ENCODE peak calls at places on chromosomes 11 and 22, in seven cellular contexts. Z, N, B, H, X, L and Q are unnamed samples. For H3K4me1, the result is how much of the 10 kb centered on the place peaks cover.

GRCh38 chr22:40721266-40721665 is 42.0 kb downstream of the MCHR1 start:
- DNase-seq in Z (peak), N (no peak), B (peak), H (no peak), X (no peak), L (no peak), Q (no peak)

GRCh38 chr11:76269247-76269646 is 62.9 kb upstream of the WNT11 start:
- DNase-seq in Z (peak), N (no peak), B (no peak), H (peak), X (no peak), L (no peak), Q (peak)

GRCh38 chr11:41659990-41660389 is 200.5 kb upstream of the LRRC4C start:
- DNase-seq in Z (peak), N (no peak), B (no peak), H (no peak), X (no peak), L (no peak), Q (no peak)

GRCh38 chr22:43174941-43175531 is 11.9 kb downstream of the TTLL12 start:
- DNase-seq in Z (no peak), N (no peak), B (no peak), H (no peak), X (no peak), L (peak), Q (peak)

GRCh38 chr11:60950933-60951610 is 904 bp downstream of the SLC15A3 start:
- DNase-seq in Z (no peak), N (no peak), B (peak), H (peak), X (peak), L (peak), Q (peak)

GRCh38 chr22:25970996-25971811 is 198.1 kb upstream of the SEZ6L start:
- DNase-seq in Z (no peak), N (no peak), B (peak), H (no peak), X (no peak), L (no peak), Q (no peak)

GRCh38 chr11:96337541-96338530 is 5.2 kb downstream of the MAML2 start:
- DNase-seq in Z (peak), N (no peak), B (no peak), H (no peak), X (peak), L (no peak), Q (no peak)

GRCh38 chr22:20531404-20532181 is 24.2 kb downstream of the MED15 start:
- DNase-seq in Z (no peak), N (peak), B (peak), H (peak), X (no peak), L (peak), Q (peak)

GRCh38 chr11:93623179-93623578 is 38.3 kb upstream of the CEP295 start:
- DNase-seq in Z (no peak), N (no peak), B (peak), H (no peak), X (no peak), L (no peak), Q (no peak)

GRCh38 chr11:19467904-19468303 is 227.2 kb upstream of the E2F8 start:
- DNase-seq in Z (no peak), N (no peak), B (no peak), H (no peak), X (no peak), L (no peak), Q (no peak)

GRCh38 chr11:90747057-90747456 is 524.2 kb upstream of the CHORDC1 start:
- DNase-seq in Z (no peak), N (no peak), B (no peak), H (no peak), X (no peak), L (no peak), Q (no peak)

DNA sequence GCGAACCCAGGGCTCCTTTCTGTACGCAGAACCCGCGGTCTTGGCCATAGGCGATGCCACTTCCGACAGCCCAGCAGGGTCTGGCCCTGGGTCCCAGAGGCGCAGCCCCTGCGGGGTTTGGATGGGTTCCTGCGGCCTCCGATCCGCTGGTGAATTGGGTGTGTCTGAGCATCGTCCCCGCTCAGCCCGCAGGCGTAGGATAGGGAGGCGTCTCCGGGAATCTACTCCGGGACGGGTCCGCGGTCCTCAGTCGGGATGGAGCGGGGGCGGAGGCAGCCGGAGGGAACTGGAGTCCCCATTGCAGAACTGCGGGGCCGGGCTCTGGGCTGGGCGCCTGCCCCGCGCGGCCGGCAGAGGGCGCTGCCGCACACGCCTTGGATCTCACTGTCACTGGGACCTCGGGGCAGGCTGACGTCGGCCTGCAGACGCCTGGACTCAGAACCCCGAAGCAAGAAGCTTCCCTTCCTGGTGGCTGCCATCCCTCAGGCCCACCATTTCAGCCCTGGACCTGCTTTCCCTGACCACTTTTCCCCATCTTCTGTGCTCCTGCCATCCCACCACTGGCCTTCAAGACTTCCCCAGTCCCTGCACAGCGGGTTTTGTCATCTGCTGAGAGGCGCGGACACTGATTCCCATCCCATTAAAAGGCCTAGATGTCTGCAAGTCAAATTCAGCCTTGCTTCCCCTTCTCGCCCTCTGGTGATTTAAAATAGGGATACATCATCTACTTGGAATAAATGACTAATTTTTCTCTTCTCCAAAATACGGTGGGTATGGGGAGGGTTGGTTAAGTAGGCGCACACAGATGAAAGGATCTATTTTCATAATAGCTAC is 38.3 kb upstream of the CREB3L1 start:
- DNase-seq in Z (peak), N (peak), B (peak), H (peak), X (peak), L (peak), Q (peak)
- H3K4me3 ChIP-seq in Z (no peak), N (peak), B (peak), H (peak), X (peak), L (peak), Q (peak)

GRCh38 chr11:1827931-1828330 is 6.9 kb upstream of the SYT8 start:
- DNase-seq in Z (no peak), N (peak), B (no peak), H (no peak), X (no peak), L (no peak), Q (peak)
- H3K4me1 ChIP-seq in Z (half or more), N (under half), B (under half), H (under half), X (under half), L (half or more), Q (under half)

GRCh38 chr11:8838248-8838647 is 72.7 kb upstream of the AKIP1 start:
- DNase-seq in Z (no peak), N (no peak), B (no peak), H (no peak), X (no peak), L (no peak), Q (no peak)
- H3K27ac ChIP-seq in Z (peak), N (no peak), B (no peak), H (no peak), X (no peak), L (peak), Q (peak)

GRCh38 chr11:72238040-72238450 is 5.9 kb downstream of the PHOX2A start:
- DNase-seq in Z (peak), N (peak), B (peak), H (no peak), X (peak), L (peak), Q (peak)
- H3K4me3 ChIP-seq in Z (no peak), N (no peak), B (no peak), H (no peak), X (no peak), L (no peak), Q (no peak)

GRCh38 chr11:17574799-17575144 is 27.7 kb downstream of the OTOG start:
- DNase-seq in Z (no peak), N (no peak), B (no peak), H (no peak), X (no peak), L (no peak), Q (no peak)
- H3K4me1 ChIP-seq in Z (under half), N (under half), B (under half), H (under half), X (under half), L (under half), Q (under half)

DNA sequence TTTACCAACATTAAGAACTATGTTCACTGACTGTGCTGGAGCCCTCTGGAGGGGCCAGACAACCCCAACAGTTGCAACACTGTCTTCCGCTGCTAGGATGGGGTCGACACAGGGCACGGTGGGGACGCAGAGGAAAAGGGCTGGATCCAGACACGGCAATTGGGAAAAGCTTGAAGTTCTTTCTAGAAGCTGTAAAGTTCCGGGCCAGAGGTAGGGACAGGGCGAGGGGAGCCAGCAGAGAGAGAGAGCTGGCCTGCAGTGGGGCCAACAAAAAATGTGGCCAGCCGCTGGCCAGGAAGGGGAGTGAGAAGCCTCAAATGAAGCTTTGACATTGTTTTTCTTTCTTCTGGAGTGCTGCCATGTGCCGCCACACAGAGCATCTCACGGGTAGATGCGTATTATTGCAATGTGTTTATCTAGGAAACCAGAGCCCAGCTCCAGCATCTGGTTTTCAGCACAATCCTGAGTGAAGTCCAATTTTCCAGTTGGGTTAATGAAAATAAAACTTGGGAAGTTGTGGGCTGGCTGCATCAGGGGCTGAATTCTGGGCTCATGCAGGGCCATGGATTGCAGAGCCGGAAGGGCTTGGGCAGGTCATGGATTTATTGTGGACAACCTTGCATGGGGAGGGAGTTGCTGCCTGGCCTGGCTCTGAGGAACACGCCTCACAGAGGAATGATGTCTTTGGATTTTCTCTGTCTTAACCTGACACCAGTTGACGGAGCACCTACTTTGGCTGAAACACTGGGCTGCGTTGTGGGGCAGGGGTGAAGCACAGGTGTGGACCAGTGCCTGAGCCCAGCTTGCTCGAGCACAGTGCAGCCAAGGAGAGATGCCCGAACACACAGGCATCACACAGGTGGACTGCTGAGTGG is 67.6 kb upstream of the AMPD3 start:
- DNase-seq in Z (peak), N (no peak), B (no peak), H (peak), X (no peak), L (no peak), Q (peak)
- H3K27ac ChIP-seq in Z (no peak), N (peak), B (no peak), H (no peak), X (no peak), L (peak), Q (peak)

GRCh38 chr22:16601437-16602223 is 9.0 kb upstream of the CCT8L2 start:
- DNase-seq in Z (peak), N (no peak), B (no peak), H (peak), X (no peak), L (no peak), Q (peak)
- H3K4me3 ChIP-seq in Z (no peak), N (peak), B (no peak), H (no peak), X (no peak), L (peak), Q (peak)

GRCh38 chr11:17604201-17604912 is 57.3 kb downstream of the OTOG start:
- DNase-seq in Z (no peak), N (no peak), B (no peak), H (no peak), X (no peak), L (peak), Q (no peak)
- H3K4me1 ChIP-seq in Z (under half), N (under half), B (under half), H (under half), X (under half), L (under half), Q (under half)

GRCh38 chr11:59283825-59284772 is 71.4 kb upstream of the MPEG1 start:
- DNase-seq in Z (peak), N (no peak), B (peak), H (no peak), X (peak), L (peak), Q (no peak)

GRCh38 chr11:59285716-59286260 is 72.9 kb upstream of the OR5AN1 start:
- DNase-seq in Z (no peak), N (no peak), B (no peak), H (no peak), X (no peak), L (no peak), Q (no peak)

GRCh38 chr11:59281177-59281576 is 68.5 kb upstream of the MPEG1 start:
- DNase-seq in Z (no peak), N (no peak), B (no peak), H (no peak), X (no peak), L (no peak), Q (no peak)

GRCh38 chr11:59283311-59283710 is 70.6 kb upstream of the MPEG1 start:
- DNase-seq in Z (no peak), N (no peak), B (no peak), H (no peak), X (no peak), L (no peak), Q (no peak)

GRCh38 chr11:59284773-59285129 is 72.0 kb upstream of the MPEG1 start:
- DNase-seq in Z (no peak), N (no peak), B (no peak), H (no peak), X (no peak), L (no peak), Q (no peak)
- H3K27ac ChIP-seq in Z (no peak), N (no peak), B (no peak), H (no peak), X (no peak), L (no peak), Q (no peak)

DNA sequence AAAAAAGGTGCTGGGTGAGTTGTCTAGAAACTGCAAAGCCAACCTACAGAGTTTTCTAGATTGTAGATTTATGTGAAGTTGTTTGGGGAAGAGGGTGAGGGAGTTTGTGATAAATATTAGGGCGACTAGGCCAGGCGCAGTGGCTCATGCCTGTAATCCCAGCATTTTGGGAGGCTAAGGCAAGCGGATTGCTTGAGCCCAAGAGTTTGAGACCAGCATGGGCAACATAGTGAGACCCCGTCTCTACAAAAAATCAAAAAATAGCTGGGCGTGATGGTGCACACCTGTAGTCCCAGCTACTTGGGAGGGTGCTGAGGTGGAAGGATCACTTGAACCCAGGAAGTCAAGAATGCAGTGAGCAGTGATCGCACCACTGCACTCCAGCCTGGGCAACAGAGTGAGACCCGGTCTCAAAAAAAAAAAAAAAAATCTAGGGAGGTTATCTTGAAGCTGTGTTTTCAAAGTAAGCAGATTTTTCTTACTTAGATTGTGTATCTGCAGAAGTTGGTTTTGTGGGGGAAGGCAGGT is 844 bp downstream of the APOL6 start:
- DNase-seq in Z (no peak), N (no peak), B (no peak), H (no peak), X (no peak), L (no peak), Q (no peak)
- H3K4me3 ChIP-seq in Z (peak), N (peak), B (no peak), H (peak), X (peak), L (peak), Q (peak)